ENCODE peak calls at places on chromosomes 12 and 14, in five cellular contexts. U is smooth muscle cell of the brain vasculature; L is stimulated activated CD4-positive, alpha-beta T cell treated with anti-CD3 and anti-CD28 coated beads, Interleukin-1b, Interleukin-23, amount 100 ng/mL, for 24 hours; K is stromal cell of bone marrow; I is T-helper 9 cell. Q is an unnamed sample.

GRCh38 chr14:68603682-68604360 is 189.0 kb downstream of the ZFP36L1 start:
- DNase-seq in L (no peak), I (no peak), U (no peak), K (no peak), Q (no peak)

GRCh38 chr14:34301107-34301734 is 160.8 kb downstream of the SPTSSA start:
- DNase-seq in U (no peak), I (no peak), L (no peak), K (peak; percentile 33), Q (no peak)

GRCh38 chr12:2944401-2945047 is 14.7 kb upstream of the TEAD4 start:
- DNase-seq in K (no peak), I (peak; percentile 23), L (peak; percentile 36), U (no peak), Q (no peak)

GRCh38 chr14:81341405-81342180 is 58.5 kb downstream of the STON2 start:
- DNase-seq in I (no peak), L (no peak), K (peak; percentile 43), U (no peak), Q (no peak)

GRCh38 chr12:57244306-57244696 is 6.7 kb downstream of the STAC3 start:
- DNase-seq in K (no peak), I (no peak), L (no peak), U (no peak), Q (no peak)

GRCh38 chr14:69285661-69286255 is 25.8 kb downstream of the GALNT16 start:
- DNase-seq in I (no peak), K (no peak), U (no peak), L (no peak), Q (no peak)

GRCh38 chr12:218221-218620 is 4.3 kb upstream of the SLC6A12 start:
- DNase-seq in L (no peak), I (no peak), U (no peak), K (no peak), Q (no peak)

GRCh38 chr12:23750923-23751322 is 198.5 kb downstream of the SOX5 start:
- DNase-seq in I (no peak), L (no peak), K (no peak), U (no peak), Q (no peak)

GRCh38 chr12:30928356-30929264 is 2.1 kb downstream of the TSPAN11 start:
- DNase-seq in K (no peak), I (no peak), U (no peak), L (no peak), Q (no peak)

GRCh38 chr12:51695241-51696010 is 104.4 kb downstream of the SCN8A start:
- DNase-seq in U (no peak), I (no peak), L (no peak), K (no peak), Q (no peak)

GRCh38 chr14:88551936-88552565 is 2.8 kb downstream of the PTPN21 start:
- DNase-seq in I (no peak), L (no peak), K (no peak), U (no peak), Q (no peak)

GRCh38 chr12:57579677-57580465 is 11.1 kb upstream of the PIP4K2C start:
- DNase-seq in I (no peak), K (no peak), U (no peak), L (no peak), Q (no peak)

GRCh38 chr14:76490735-76491134 is 114.8 kb downstream of the ESRRB start:
- DNase-seq in I (no peak), L (no peak), U (no peak), K (no peak), Q (no peak)

GRCh38 chr12:132255642-132256041 is 73.7 kb downstream of the GALNT9 start:
- DNase-seq in I (no peak), L (no peak), U (no peak), K (no peak), Q (no peak)

GRCh38 chr12:126139355-126139754 is 1074.1 kb downstream of the AACS start:
- DNase-seq in K (no peak), L (no peak), I (no peak), U (no peak), Q (no peak)

GRCh38 chr12:6161124-6161882 is 36.8 kb upstream of the VWF start:
- DNase-seq in I (no peak), L (no peak), K (no peak), U (no peak), Q (no peak)

Q was measured in SK-N-MC.